ENCODE peak calls at places on chromosomes 16 and 17, in ten cellular contexts. Z is ACHN; E is T-helper 22 cell; S is memory B cell; P is mesendoderm; B is NCI-H460; A is AG09309; U is NCI-H1105; M is stimulated activated CD8-positive, alpha-beta memory T cell treated with anti-CD3 and anti-CD28 coated beads, Interleukin-7, amount 100 ng/mL, for 1 hour; C is progenitor cell of endocrine pancreas. H is an unnamed sample.

GRCh38 chr17:82942166-82943130 is 102.6 kb upstream of the ZNF750 start:
- DNase-seq in M (no peak), A (no peak), B (no peak), E (no peak), U (no peak), Z (no peak), C (no peak), S (no peak), P (no peak), H (no peak)

GRCh38 chr16:14300631-14301149 is 229.6 kb downstream of the MRTFB start:
- DNase-seq in P (peak), E (no peak), A (peak), M (no peak), B (peak), C (no peak), Z (peak), U (peak), S (peak), H (peak)

GRCh38 chr17:48992433-48992832 is 4.8 kb upstream of the IGF2BP1 start:
- DNase-seq in S (no peak), U (no peak), C (no peak), E (no peak), M (no peak), Z (no peak), B (no peak), A (no peak), P (no peak), H (no peak)

GRCh38 chr16:89096042-89096717 is 2.5 kb downstream of the ACSF3 start:
- DNase-seq in M (no peak), Z (no peak), B (no peak), P (no peak), S (no peak), C (no peak), U (no peak), A (no peak), E (no peak), H (no peak)

GRCh38 chr16:57213462-57213861 is 27.3 kb downstream of the RSPRY1 start:
- DNase-seq in S (no peak), Z (no peak), U (no peak), B (no peak), E (no peak), A (no peak), C (no peak), M (no peak), P (no peak), H (no peak)

GRCh38 chr17:15957206-15957605 is 12.3 kb downstream of the ADORA2B start:
- DNase-seq in C (no peak), A (no peak), Z (no peak), U (no peak), E (no peak), P (no peak), B (no peak), S (no peak), M (no peak), H (no peak)

GRCh38 chr17:82239926-82240505 is 11.2 kb downstream of the SLC16A3 start:
- DNase-seq in B (no peak), C (no peak), E (no peak), M (no peak), A (no peak), P (no peak), U (no peak), Z (no peak), S (no peak), H (no peak)

GRCh38 chr16:84738255-84739038 is 38.6 kb downstream of the USP10 start:
- DNase-seq in B (peak), E (peak), U (peak), C (peak), P (peak), A (no peak), Z (peak), S (peak), M (peak), H (peak)

GRCh38 chr17:60077672-60078519 is 825 bp downstream of the HEATR6 start:
- DNase-seq in M (peak), E (peak), U (no peak), B (peak), C (no peak), Z (no peak), S (peak), A (no peak), P (no peak), H (no peak)

GRCh38 chr17:4523946-4524345 is 25.3 kb downstream of the SPNS2 start:
- DNase-seq in M (no peak), E (no peak), A (no peak), U (no peak), B (no peak), S (no peak), C (no peak), P (no peak), Z (no peak), H (no peak)

GRCh38 chr16:86934581-86935322 is 356.4 kb downstream of the FOXL1 start:
- DNase-seq in E (no peak), B (no peak), P (no peak), S (no peak), C (no peak), U (no peak), M (no peak), Z (no peak), A (no peak), H (no peak)

GRCh38 chr17:71828182-71828596 is 292.6 kb upstream of the SOX9 start:
- DNase-seq in S (no peak), C (no peak), Z (no peak), U (peak), E (no peak), A (peak), M (no peak), P (peak), B (no peak), H (peak)

H was measured in COR-L47.